ENCODE peak calls at places on chromosomes 1 and 21, in six cellular contexts. One of them, this sample, is unnamed.
A peak's percentile ranks its signal among the peaks of the same experiment; 100 is the strongest.

GRCh38 chr1:45922813-45923212 is 119.4 kb downstream of the MAST2 start:
- DNase-seq in GM12878: no peak
- DNase-seq in HepG2: no peak
- DNase-seq in HCT116: no peak
- DNase-seq in K562: no peak
- DNase-seq in NT2/D1: no peak
- DNase-seq in this sample: no peak

GRCh38 chr1:246003442-246003730 is 503.7 kb downstream of the SMYD3 start:
- DNase-seq in K562: no peak
- DNase-seq in HCT116: no peak
- DNase-seq in GM12878: no peak
- DNase-seq in HepG2: no peak
- DNase-seq in NT2/D1: no peak
- DNase-seq in this sample: no peak

GRCh38 chr1:180168786-180169640 is 14.3 kb downstream of the QSOX1 start:
- DNase-seq in K562: peak; percentile 76
- DNase-seq in HCT116: no peak
- DNase-seq in NT2/D1: peak; percentile 64
- DNase-seq in HepG2: peak; percentile 43
- DNase-seq in GM12878: no peak
- DNase-seq in this sample: peak; percentile 76

GRCh38 chr1:114089502-114090138 is 64.0 kb downstream of the SYT6 start:
- DNase-seq in HepG2: no peak
- DNase-seq in GM12878: no peak
- DNase-seq in K562: no peak
- DNase-seq in NT2/D1: no peak
- DNase-seq in HCT116: no peak
- DNase-seq in this sample: no peak

GRCh38 chr1:42825058-42825851 is 8.1 kb upstream of the SVBP start:
- DNase-seq in NT2/D1: no peak
- DNase-seq in HCT116: no peak
- DNase-seq in K562: peak; percentile 84
- DNase-seq in HepG2: no peak
- DNase-seq in GM12878: no peak
- DNase-seq in this sample: peak; percentile 34

GRCh38 chr21:29641001-29641634 is 298.7 kb downstream of the GRIK1 start:
- DNase-seq in K562: no peak
- DNase-seq in HCT116: no peak
- DNase-seq in GM12878: no peak
- DNase-seq in NT2/D1: no peak
- DNase-seq in HepG2: no peak
- DNase-seq in this sample: no peak

GRCh38 chr1:70072239-70072751 is 133.1 kb downstream of the LRRC40 start:
- DNase-seq in HCT116: no peak
- DNase-seq in K562: no peak
- DNase-seq in NT2/D1: no peak
- DNase-seq in HepG2: no peak
- DNase-seq in GM12878: no peak
- DNase-seq in this sample: no peak

GRCh38 chr1:12518956-12519707 is 98.9 kb downstream of the DHRS3 start:
- DNase-seq in K562: no peak
- DNase-seq in HCT116: no peak
- DNase-seq in GM12878: no peak
- DNase-seq in NT2/D1: no peak
- DNase-seq in HepG2: no peak
- DNase-seq in this sample: no peak

GRCh38 chr1:27016376-27016775 is 3.7 kb upstream of the TENT5B start:
- DNase-seq in GM12878: no peak
- DNase-seq in HCT116: no peak
- DNase-seq in HepG2: no peak
- DNase-seq in NT2/D1: no peak
- DNase-seq in K562: no peak
- DNase-seq in this sample: no peak

GRCh38 chr1:18314399-18314798 is 166.3 kb upstream of the KLHDC7A start:
- DNase-seq in GM12878: no peak
- DNase-seq in NT2/D1: no peak
- DNase-seq in HCT116: no peak
- DNase-seq in HepG2: no peak
- DNase-seq in K562: no peak
- DNase-seq in this sample: no peak

GRCh38 chr1:99218999-99219398 is 45.3 kb upstream of the PLPPR4 start:
- DNase-seq in NT2/D1: no peak
- DNase-seq in GM12878: peak; percentile 32
- DNase-seq in K562: no peak
- DNase-seq in HepG2: no peak
- DNase-seq in HCT116: no peak
- DNase-seq in this sample: no peak

GRCh38 chr1:101567582-101568189 is 330.9 kb downstream of the S1PR1 start:
- DNase-seq in HCT116: peak; percentile 2
- DNase-seq in NT2/D1: peak; percentile 16
- DNase-seq in GM12878: no peak
- DNase-seq in K562: peak; percentile 21
- DNase-seq in HepG2: peak; percentile 3
- DNase-seq in this sample: no peak

GRCh38 chr1:89575207-89575606 is 50.6 kb downstream of the LRRC8B start:
- DNase-seq in GM12878: no peak
- DNase-seq in K562: no peak
- DNase-seq in HepG2: no peak
- DNase-seq in HCT116: no peak
- DNase-seq in NT2/D1: no peak
- DNase-seq in this sample: no peak

GRCh38 chr1:65824103-65824502 is 31.4 kb downstream of the PDE4B start:
- DNase-seq in NT2/D1: no peak
- DNase-seq in HepG2: no peak
- DNase-seq in HCT116: no peak
- DNase-seq in K562: no peak
- DNase-seq in GM12878: no peak
- DNase-seq in this sample: no peak

GRCh38 chr1:178094752-178095645 is 1.1 kb downstream of the RASAL2 start:
- DNase-seq in HCT116: no peak
- DNase-seq in HepG2: no peak
- DNase-seq in GM12878: no peak
- DNase-seq in NT2/D1: no peak
- DNase-seq in K562: no peak
- DNase-seq in this sample: no peak

GRCh38 chr1:167764458-167765330 is 42.9 kb downstream of the MPZL1 start:
- DNase-seq in K562: no peak
- DNase-seq in HCT116: no peak
- DNase-seq in NT2/D1: no peak
- DNase-seq in GM12878: no peak
- DNase-seq in HepG2: no peak
- DNase-seq in this sample: no peak

GRCh38 chr1:112893288-112894009 is 62.5 kb downstream of the SLC16A1 start:
- DNase-seq in NT2/D1: no peak
- DNase-seq in HCT116: no peak
- DNase-seq in HepG2: no peak
- DNase-seq in GM12878: no peak
- DNase-seq in K562: no peak
- DNase-seq in this sample: no peak

GRCh38 chr1:81695741-81696140 is 105.0 kb upstream of the ADGRL2 start:
- DNase-seq in GM12878: no peak
- DNase-seq in HCT116: no peak
- DNase-seq in K562: no peak
- DNase-seq in NT2/D1: no peak
- DNase-seq in HepG2: no peak
- DNase-seq in this sample: no peak

GRCh38 chr1:208977012-208977411 is 606.5 kb upstream of the CAMK1G start:
- DNase-seq in HCT116: no peak
- DNase-seq in GM12878: no peak
- DNase-seq in HepG2: no peak
- DNase-seq in NT2/D1: no peak
- DNase-seq in K562: no peak
- DNase-seq in this sample: no peak

GRCh38 chr1:69921501-69921900 is 283.9 kb downstream of the LRRC40 start:
- DNase-seq in K562: no peak
- DNase-seq in GM12878: no peak
- DNase-seq in HepG2: no peak
- DNase-seq in NT2/D1: no peak
- DNase-seq in HCT116: no peak
- DNase-seq in this sample: no peak

GRCh38 chr1:153860285-153860684 is 62.5 kb downstream of the GATAD2B start:
- DNase-seq in GM12878: no peak
- DNase-seq in K562: no peak
- DNase-seq in NT2/D1: no peak
- DNase-seq in HepG2: peak; percentile 27
- DNase-seq in HCT116: no peak
- DNase-seq in this sample: no peak

GRCh38 chr1:12127206-12127810 is 39.5 kb upstream of the TNFRSF1B start:
- DNase-seq in GM12878: no peak
- DNase-seq in NT2/D1: no peak
- DNase-seq in HepG2: no peak
- DNase-seq in HCT116: no peak
- DNase-seq in K562: no peak
- DNase-seq in this sample: no peak

GRCh38 chr1:23198373-23198772 is 18.9 kb downstream of the HTR1D start:
- DNase-seq in GM12878: no peak
- DNase-seq in K562: no peak
- DNase-seq in HepG2: no peak
- DNase-seq in HCT116: peak; percentile 61
- DNase-seq in NT2/D1: no peak
- DNase-seq in this sample: no peak

GRCh38 chr1:27643626-27644368 is 8.8 kb upstream of the FGR start:
- DNase-seq in K562: peak; percentile 70
- DNase-seq in HCT116: peak; percentile 54
- DNase-seq in GM12878: no peak
- DNase-seq in NT2/D1: no peak
- DNase-seq in HepG2: peak; percentile 55
- DNase-seq in this sample: peak; percentile 83

GRCh38 chr1:36609241-36610027 is 126.7 kb upstream of the CSF3R start:
- DNase-seq in K562: peak; percentile 95
- DNase-seq in GM12878: no peak
- DNase-seq in HCT116: peak; percentile 68
- DNase-seq in HepG2: peak; percentile 41
- DNase-seq in NT2/D1: peak; percentile 90
- DNase-seq in this sample: peak; percentile 85

GRCh38 chr21:16592399-16592798 is 862.6 kb downstream of the USP25 start:
- DNase-seq in HepG2: no peak
- DNase-seq in HCT116: no peak
- DNase-seq in GM12878: no peak
- DNase-seq in K562: no peak
- DNase-seq in NT2/D1: no peak
- DNase-seq in this sample: no peak

GRCh38 chr21:24995206-24995605 is 612.1 kb downstream of the MRPL39 start:
- DNase-seq in GM12878: no peak
- DNase-seq in NT2/D1: no peak
- DNase-seq in HCT116: no peak
- DNase-seq in HepG2: no peak
- DNase-seq in K562: no peak
- DNase-seq in this sample: no peak

GRCh38 chr1:44500181-44501021 is 95.3 kb downstream of the RNF220 start:
- DNase-seq in NT2/D1: peak; percentile 81
- DNase-seq in HepG2: peak; percentile 59
- DNase-seq in HCT116: no peak
- DNase-seq in K562: no peak
- DNase-seq in GM12878: no peak
- DNase-seq in this sample: peak; percentile 80

GRCh38 chr1:2360588-2361364 is 30.6 kb downstream of the MORN1 start:
- DNase-seq in HCT116: no peak
- DNase-seq in NT2/D1: no peak
- DNase-seq in K562: no peak
- DNase-seq in HepG2: no peak
- DNase-seq in GM12878: no peak
- DNase-seq in this sample: no peak

GRCh38 chr1:2356911-2357845 is 34.2 kb downstream of the MORN1 start:
- DNase-seq in NT2/D1: no peak
- DNase-seq in HepG2: no peak
- DNase-seq in HCT116: no peak
- DNase-seq in GM12878: no peak
- DNase-seq in K562: no peak
- DNase-seq in this sample: no peak

GRCh38 chr1:2358072-2358471 is 33.3 kb downstream of the MORN1 start:
- DNase-seq in K562: no peak
- DNase-seq in HCT116: no peak
- DNase-seq in GM12878: no peak
- DNase-seq in NT2/D1: no peak
- DNase-seq in HepG2: no peak
- DNase-seq in this sample: no peak

GRCh38 chr1:2356401-2356800 is 35.0 kb downstream of the MORN1 start:
- DNase-seq in HCT116: no peak
- DNase-seq in GM12878: no peak
- DNase-seq in NT2/D1: no peak
- DNase-seq in HepG2: no peak
- DNase-seq in K562: no peak
- DNase-seq in this sample: no peak

GRCh38 chr1:2358651-2359640 is 32.4 kb downstream of the MORN1 start:
- DNase-seq in GM12878: no peak
- DNase-seq in HepG2: no peak
- DNase-seq in HCT116: no peak
- DNase-seq in K562: no peak
- DNase-seq in NT2/D1: no peak
- DNase-seq in this sample: no peak
- TF ChIP-seq ZNF274 in GM12878: no peak
- TF ChIP-seq ZNF274 in HepG2: no peak
- TF ChIP-seq ZNF274 in HCT116: no peak
- TF ChIP-seq ZNF274 in K562: no peak
- TF ChIP-seq ZNF274 in NT2/D1: no peak
- TF ChIP-seq ZNF274 in this sample: no peak

GRCh38 chr1:183244466-183244865 is 58.4 kb downstream of the LAMC2 start:
- DNase-seq in K562: no peak
- DNase-seq in HepG2: no peak
- DNase-seq in NT2/D1: no peak
- DNase-seq in GM12878: no peak
- DNase-seq in HCT116: no peak
- DNase-seq in this sample: no peak
- TF ChIP-seq ZNF274 in K562: no peak
- TF ChIP-seq ZNF274 in HepG2: no peak
- TF ChIP-seq ZNF274 in NT2/D1: no peak
- TF ChIP-seq ZNF274 in GM12878: no peak
- TF ChIP-seq ZNF274 in HCT116: no peak
- TF ChIP-seq ZNF274 in this sample: no peak

DNA sequence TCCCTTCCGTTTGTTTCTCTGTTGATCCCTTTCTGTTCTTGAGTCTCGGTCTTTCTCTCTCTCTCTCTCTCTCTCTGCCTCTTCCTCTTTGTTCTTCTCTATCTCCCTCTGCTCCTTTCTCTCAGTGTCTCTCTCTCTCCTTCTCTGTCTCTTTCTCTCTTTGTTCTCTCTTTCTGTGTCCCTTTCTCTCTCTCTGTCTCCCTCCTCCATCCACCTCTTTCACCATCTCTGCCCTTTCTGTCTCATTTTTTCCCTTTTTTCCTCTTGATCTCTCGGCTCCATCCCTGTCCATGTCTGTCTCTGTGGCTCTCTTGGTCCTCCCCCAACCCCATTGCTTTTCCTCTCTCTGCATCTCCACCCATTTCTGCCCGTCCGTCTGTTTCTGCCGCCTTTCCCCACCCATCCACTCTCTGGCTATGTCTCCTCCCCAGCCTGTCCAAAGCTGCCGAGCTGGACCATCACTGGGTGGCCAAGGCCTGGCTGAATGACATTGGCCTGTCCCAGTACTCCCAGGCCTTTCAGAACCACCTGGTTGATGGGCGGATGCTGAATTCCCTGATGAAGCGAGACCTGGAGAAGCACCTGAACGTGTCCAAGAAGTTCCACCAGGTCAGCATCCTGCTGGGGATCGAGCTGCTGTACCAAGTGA is 52.3 kb upstream of the TMEM51 start:
- DNase-seq in GM12878: no peak
- DNase-seq in HepG2: no peak
- DNase-seq in K562: no peak
- DNase-seq in HCT116: no peak
- DNase-seq in NT2/D1: no peak
- DNase-seq in this sample: no peak
- TF ChIP-seq ZNF274 in GM12878: no peak
- TF ChIP-seq ZNF274 in HepG2: no peak
- TF ChIP-seq ZNF274 in K562: no peak
- TF ChIP-seq ZNF274 in HCT116: no peak
- TF ChIP-seq ZNF274 in NT2/D1: no peak
- TF ChIP-seq ZNF274 in this sample: no peak

GRCh38 chr1:54516249-54516920 is 31.6 kb upstream of the ACOT11 start:
- DNase-seq in HCT116: no peak
- DNase-seq in NT2/D1: no peak
- DNase-seq in K562: no peak
- DNase-seq in GM12878: no peak
- DNase-seq in HepG2: peak; percentile 20
- DNase-seq in this sample: no peak
- TF ChIP-seq ZNF274 in HCT116: no peak
- TF ChIP-seq ZNF274 in NT2/D1: no peak
- TF ChIP-seq ZNF274 in K562: no peak
- TF ChIP-seq ZNF274 in GM12878: no peak
- TF ChIP-seq ZNF274 in HepG2: no peak
- TF ChIP-seq ZNF274 in this sample: no peak